ENCODE peak calls at places on chromosome 7, in four cellular contexts. F, H, Y and T are unnamed samples. For H3K9me3, the result is how much of the 10 kb centered on the place peaks cover.

GRCh38 chr7:98815313-98815712 is 54.5 kb downstream of the TMEM130 start:
- DNase-seq in H (no peak), F (no peak), Y (no peak), T (no peak)

GRCh38 chr7:16055263-16055976 is 365.9 kb downstream of the CRPPA start:
- DNase-seq in H (no peak), F (no peak), Y (no peak), T (no peak)

GRCh38 chr7:94289071-94289470 is 105.6 kb upstream of the COL1A2 start:
- DNase-seq in H (peak), F (peak), Y (peak), T (peak)

GRCh38 chr7:26912351-26912750 is 48.0 kb upstream of the SKAP2 start:
- DNase-seq in H (no peak), Y (no peak), F (no peak), T (no peak)

GRCh38 chr7:102300643-102301211 is 14.1 kb downstream of the SH2B2 start:
- DNase-seq in F (no peak), Y (peak), H (no peak), T (peak)

GRCh38 chr7:103914147-103914899 is 75.1 kb downstream of the RELN start:
- DNase-seq in Y (no peak), H (no peak), F (no peak), T (no peak)

GRCh38 chr7:70271617-70272081 is 673.4 kb downstream of the AUTS2 start:
- DNase-seq in Y (no peak), F (peak), H (no peak), T (no peak)

GRCh38 chr7:19101911-19102310 is 15.5 kb downstream of the TWIST1 start:
- DNase-seq in Y (no peak), H (no peak), F (no peak), T (no peak)

GRCh38 chr7:6530626-6531491 is 20.4 kb downstream of the GRID2IP start:
- DNase-seq in H (no peak), F (no peak), Y (peak), T (no peak)

GRCh38 chr7:47724335-47724982 is 142.5 kb upstream of the TNS3 start:
- DNase-seq in Y (peak), H (no peak), F (no peak), T (no peak)

GRCh38 chr7:47672267-47672920 is 90.5 kb upstream of the TNS3 start:
- DNase-seq in Y (no peak), H (no peak), F (no peak), T (no peak)

GRCh38 chr7:104093127-104093526 is 103.7 kb upstream of the RELN start:
- DNase-seq in Y (no peak), H (no peak), F (no peak), T (no peak)

GRCh38 chr7:102098986-102099385 is 187.7 kb upstream of the SH2B2 start:
- DNase-seq in Y (no peak), H (no peak), F (no peak), T (no peak)

GRCh38 chr7:22329816-22330524 is 27.0 kb downstream of the RAPGEF5 start:
- DNase-seq in F (no peak), Y (no peak), H (no peak), T (no peak)

GRCh38 chr7:91264083-91264923 is at the start of gene FZD1:
- DNase-seq in H (peak), Y (peak), F (peak), T (peak)

GRCh38 chr7:4682621-4683042 is 537 bp downstream of the FOXK1 start:
- DNase-seq in H (peak), F (peak), Y (peak), T (peak)

GRCh38 chr7:98202367-98203195 is 8.7 kb upstream of the BHLHA15 start:
- DNase-seq in H (no peak), Y (no peak), F (no peak), T (no peak)

GRCh38 chr7:137948083-137948844 is 53.6 kb downstream of the CREB3L2 start:
- DNase-seq in F (no peak), H (no peak), Y (no peak), T (no peak)

GRCh38 chr7:105006367-105007139 is 7.5 kb upstream of the KMT2E start:
- DNase-seq in Y (no peak), H (no peak), F (no peak), T (no peak)

GRCh38 chr7:156949541-156950380 is at the start of gene NOM1:
- DNase-seq in H (peak), Y (peak), F (peak), T (peak)
- TF ChIP-seq CTCF in H (peak), Y (peak), F (peak), T (peak)

GRCh38 chr7:157513162-157513621 is 176.4 kb downstream of the DNAJB6 start:
- DNase-seq in Y (no peak), H (no peak), F (no peak), T (no peak)
- H3K9me3 ChIP-seq in Y (under half), H (under half), F (under half), T (under half)

GRCh38 chr7:139127648-139128047 is 18.1 kb upstream of the ZC3HAV1 start:
- DNase-seq in F (no peak), Y (no peak), H (no peak), T (no peak)
- TF ChIP-seq CTCF in F (no peak), Y (no peak), H (no peak), T (no peak)

GRCh38 chr7:158420591-158421340 is 166.9 kb downstream of the PTPRN2 start:
- DNase-seq in H (no peak), Y (no peak), F (no peak), T (no peak)
- H3K9me3 ChIP-seq in H (under half), Y (under half), F (under half), T (under half)